ENCODE peak calls at places on chromosomes 5 and 9, in four cellular contexts. W, K, I and X are unnamed samples.

GRCh38 chr9:109499061-109499630 is 1.0 kb upstream of the PTPN3 start:
- DNase-seq in W (no peak), K (no peak), I (no peak), X (no peak)

GRCh38 chr9:7192266-7192665 is 434.5 kb downstream of the KDM4C start:
- DNase-seq in W (no peak), K (no peak), I (no peak), X (no peak)

GRCh38 chr9:5971740-5972139 is 43.7 kb downstream of the RANBP6 start:
- DNase-seq in W (no peak), K (no peak), I (no peak), X (no peak)

GRCh38 chr5:123518111-123518510 is 6.1 kb downstream of the CSNK1G3 start:
- DNase-seq in W (no peak), K (no peak), I (no peak), X (no peak)

GRCh38 chr9:2286825-2287455 is 271.8 kb downstream of the SMARCA2 start:
- DNase-seq in W (peak), K (no peak), I (no peak), X (no peak)

GRCh38 chr9:78927099-78927940 is 630.4 kb downstream of the PSAT1 start:
- DNase-seq in W (no peak), K (no peak), I (no peak), X (no peak)

GRCh38 chr5:6856658-6857057 is 143.4 kb downstream of the TENT4A start:
- DNase-seq in W (no peak), K (no peak), I (no peak), X (no peak)

GRCh38 chr5:61313960-61314681 is 17.9 kb upstream of the ZSWIM6 start:
- DNase-seq in W (no peak), K (no peak), I (no peak), X (no peak)

GRCh38 chr5:148739524-148739923 is 85.2 kb upstream of the HTR4 start:
- DNase-seq in W (peak), K (no peak), I (no peak), X (no peak)

GRCh38 chr5:132238169-132238744 is 10.6 kb upstream of the P4HA2 start:
- DNase-seq in W (peak), K (peak), I (peak), X (peak)

GRCh38 chr5:126501448-126501847 is 78.2 kb downstream of the GRAMD2B start:
- DNase-seq in W (no peak), K (no peak), I (no peak), X (no peak)

GRCh38 chr9:28774433-28775029 is 1201.2 kb upstream of the C9orf72 start:
- DNase-seq in W (peak), K (no peak), I (peak), X (no peak)

GRCh38 chr9:112174965-112175795 is at the start of gene SUSD1:
- DNase-seq in W (peak), K (peak), I (peak), X (peak)

GRCh38 chr5:34538026-34538672 is 118.0 kb upstream of the RAI14 start:
- DNase-seq in W (no peak), K (peak), I (no peak), X (no peak)

GRCh38 chr5:55758714-55759113 is 20.9 kb downstream of the DDX4 start:
- DNase-seq in W (no peak), K (no peak), I (no peak), X (no peak)

GRCh38 chr5:42807722-42808447 is 3.8 kb downstream of the SELENOP start:
- DNase-seq in W (peak), K (no peak), I (no peak), X (no peak)

GRCh38 chr9:14908221-14909206 is 1.7 kb downstream of the FREM1 start:
- DNase-seq in W (peak), K (no peak), I (no peak), X (no peak)

GRCh38 chr9:71975833-71976232 is 64.4 kb downstream of the C9orf85 start:
- DNase-seq in W (no peak), K (no peak), I (no peak), X (no peak)

GRCh38 chr5:10036136-10036535 is 213.6 kb downstream of the ATPSCKMT start:
- DNase-seq in W (no peak), K (no peak), I (no peak), X (no peak)

GRCh38 chr5:40436535-40437237 is 243.0 kb upstream of the PTGER4 start:
- DNase-seq in W (no peak), K (no peak), I (no peak), X (no peak)

GRCh38 chr9:127783111-127783621 is 2.7 kb upstream of the CDK9 start:
- DNase-seq in W (no peak), K (no peak), I (no peak), X (peak)

GRCh38 chr9:75231167-75231566 is 142.9 kb downstream of the OSTF1 start:
- DNase-seq in W (no peak), K (no peak), I (no peak), X (no peak)

GRCh38 chr5:79858097-79858723 is 132.9 kb downstream of the MTX3 start:
- DNase-seq in W (peak), K (peak), I (peak), X (peak)

GRCh38 chr9:68762570-68762969 is 57.5 kb downstream of the PIP5K1B start:
- DNase-seq in W (no peak), K (no peak), I (no peak), X (no peak)

GRCh38 chr5:133219296-133219695 is 167.5 kb downstream of the HSPA4 start:
- DNase-seq in W (no peak), K (no peak), I (no peak), X (no peak)

GRCh38 chr9:5941214-5941613 is 50.5 kb downstream of the MLANA start:
- DNase-seq in W (no peak), K (no peak), I (no peak), X (no peak)

GRCh38 chr5:8188874-8189588 is 320.1 kb downstream of the MTRR start:
- DNase-seq in W (no peak), K (no peak), I (no peak), X (no peak)

GRCh38 chr9:87872079-87872624 is 10.5 kb upstream of the SPATA31E1 start:
- DNase-seq in W (no peak), K (no peak), I (no peak), X (no peak)

GRCh38 chr5:1725641-1726468 is 73.8 kb downstream of the MRPL36 start:
- DNase-seq in W (no peak), K (peak), I (no peak), X (peak)

GRCh38 chr5:24385070-24385469 is 259.7 kb downstream of the CDH10 start:
- DNase-seq in W (no peak), K (no peak), I (no peak), X (no peak)

GRCh38 chr9:135181336-135181735 is 93.9 kb downstream of the OLFM1 start:
- DNase-seq in W (no peak), K (no peak), I (no peak), X (no peak)

GRCh38 chr9:81844131-81844567 is 84.1 kb upstream of the SPATA31D4 start:
- DNase-seq in W (peak), K (no peak), I (no peak), X (no peak)

GRCh38 chr5:137754236-137754960 is at the start of gene HNRNPA0:
- DNase-seq in W (peak), K (peak), I (peak), X (peak)

GRCh38 chr5:137752873-137753226 is 1.3 kb downstream of the HNRNPA0 start:
- DNase-seq in W (peak), K (peak), I (peak), X (peak)

GRCh38 chr5:137753986-137754235 is 252 bp downstream of the HNRNPA0 start:
- DNase-seq in W (no peak), K (no peak), I (peak), X (no peak)

GRCh38 chr5:137753227-137753985 is 757 bp downstream of the HNRNPA0 start:
- DNase-seq in W (no peak), K (peak), I (peak), X (peak)

DNA sequence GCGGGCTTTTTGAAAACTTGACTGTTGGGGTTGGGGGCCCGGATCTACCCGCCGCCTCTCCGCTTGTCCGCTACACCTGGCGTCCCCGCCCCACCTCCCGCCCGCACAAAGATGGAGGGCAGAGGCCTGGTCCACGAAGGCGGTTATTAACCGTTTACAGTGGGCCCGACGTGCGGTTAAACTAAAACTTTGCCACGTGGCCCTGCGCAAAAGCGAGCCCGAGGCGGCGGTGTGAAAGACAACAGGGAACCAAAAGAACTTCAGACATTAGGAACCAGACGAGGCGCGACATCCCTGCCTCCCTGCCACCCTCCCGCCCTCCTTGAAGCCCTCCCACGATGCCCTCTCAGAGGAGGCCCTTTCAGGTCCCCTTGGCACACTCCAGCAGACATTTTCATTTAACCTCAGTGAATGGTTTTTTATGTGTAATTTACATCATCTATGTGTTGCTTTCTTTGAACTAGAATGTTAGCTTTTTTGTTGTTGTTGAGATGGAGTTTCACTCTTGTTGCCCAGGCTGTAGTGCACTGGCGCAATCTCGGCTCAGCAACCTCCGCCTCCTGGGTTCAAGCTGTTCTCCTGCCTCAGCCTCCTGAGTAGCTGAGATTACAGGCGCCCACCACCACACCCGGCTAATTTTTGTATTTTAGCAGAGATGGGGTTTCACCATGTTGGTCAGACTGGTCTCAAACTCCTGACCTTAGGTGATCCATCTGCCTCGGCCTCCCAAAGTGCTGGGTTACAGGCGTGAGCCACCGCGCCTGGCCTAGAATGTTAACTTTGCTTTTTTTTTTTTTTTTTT is 999 bp upstream of the HNRNPA0 start:
- DNase-seq in W (no peak), K (no peak), I (no peak), X (no peak)
- TF ChIP-seq SP1 in W (no peak), K (no peak), I (no peak), X (no peak)

DNA sequence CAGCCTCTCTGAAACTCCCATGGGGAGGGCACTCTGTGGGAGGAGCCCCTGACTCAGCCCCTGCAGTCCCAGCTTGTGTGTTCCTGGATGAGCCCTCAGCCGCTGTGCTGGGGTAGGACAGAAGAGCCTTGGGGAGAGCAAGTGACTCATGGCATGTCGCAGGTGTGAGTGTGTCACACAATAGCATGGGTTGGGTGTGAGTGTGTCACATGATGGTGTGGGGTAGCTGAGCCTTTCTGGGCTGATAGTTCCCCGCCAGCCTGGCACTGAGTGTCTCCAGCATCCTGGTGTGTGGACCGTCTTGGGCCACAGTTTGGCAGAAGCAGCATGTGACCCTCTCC is 83.4 kb downstream of the PHF2 start:
- DNase-seq in W (no peak), K (no peak), I (no peak), X (no peak)
- TF ChIP-seq ELF4 in W (no peak), K (no peak), I (no peak), X (no peak)

GRCh38 chr9:137218754-137219271 is 3.2 kb downstream of the RNF208 start:
- DNase-seq in W (peak), K (peak), I (no peak), X (no peak)
- TF ChIP-seq SP1 in W (no peak), K (peak), I (no peak), X (no peak)

DNA sequence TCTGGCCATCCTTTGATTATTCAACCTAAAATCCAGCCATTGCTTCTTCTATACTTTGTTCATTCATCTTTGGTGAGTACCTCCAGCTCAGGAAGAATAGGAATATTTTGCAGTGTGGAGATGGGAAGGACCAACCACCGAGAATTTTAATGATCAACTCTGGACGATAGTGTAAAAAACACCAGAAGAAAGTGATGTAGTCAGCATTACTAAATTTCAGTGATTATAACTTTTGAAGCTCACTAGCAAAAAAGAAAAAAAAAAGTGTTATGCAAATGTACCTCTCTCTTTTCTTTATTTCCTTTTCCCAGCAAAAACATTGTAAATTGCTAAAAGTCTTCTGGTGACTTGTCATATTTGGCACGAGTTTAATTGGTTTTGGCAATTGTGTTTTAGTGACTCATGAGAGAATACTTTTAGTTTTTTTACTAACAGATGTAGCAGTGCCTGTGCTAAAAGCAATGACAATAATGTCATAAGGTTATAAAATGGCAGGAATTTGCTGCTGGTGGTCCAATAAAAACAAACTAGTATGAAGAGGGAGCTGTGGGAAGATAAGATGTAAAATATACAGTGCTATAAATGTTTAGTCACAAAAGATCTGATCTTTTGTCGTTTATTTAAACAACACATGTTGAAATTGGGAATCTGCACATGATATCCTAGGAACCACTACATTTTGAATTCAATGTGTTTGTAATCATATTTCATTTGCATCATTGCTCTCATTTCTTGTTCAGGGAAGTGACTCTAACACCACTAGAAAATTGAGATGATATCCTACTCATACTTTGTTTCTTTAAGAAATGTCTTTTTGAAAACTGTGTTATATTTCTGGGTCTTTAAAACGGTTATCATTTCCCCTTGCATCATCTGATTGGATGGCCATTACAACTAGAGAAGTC is 81.3 kb upstream of the ERCC6L2 start:
- DNase-seq in W (no peak), K (no peak), I (no peak), X (no peak)
- TF ChIP-seq ELF4 in W (no peak), K (no peak), I (no peak), X (no peak)

DNA sequence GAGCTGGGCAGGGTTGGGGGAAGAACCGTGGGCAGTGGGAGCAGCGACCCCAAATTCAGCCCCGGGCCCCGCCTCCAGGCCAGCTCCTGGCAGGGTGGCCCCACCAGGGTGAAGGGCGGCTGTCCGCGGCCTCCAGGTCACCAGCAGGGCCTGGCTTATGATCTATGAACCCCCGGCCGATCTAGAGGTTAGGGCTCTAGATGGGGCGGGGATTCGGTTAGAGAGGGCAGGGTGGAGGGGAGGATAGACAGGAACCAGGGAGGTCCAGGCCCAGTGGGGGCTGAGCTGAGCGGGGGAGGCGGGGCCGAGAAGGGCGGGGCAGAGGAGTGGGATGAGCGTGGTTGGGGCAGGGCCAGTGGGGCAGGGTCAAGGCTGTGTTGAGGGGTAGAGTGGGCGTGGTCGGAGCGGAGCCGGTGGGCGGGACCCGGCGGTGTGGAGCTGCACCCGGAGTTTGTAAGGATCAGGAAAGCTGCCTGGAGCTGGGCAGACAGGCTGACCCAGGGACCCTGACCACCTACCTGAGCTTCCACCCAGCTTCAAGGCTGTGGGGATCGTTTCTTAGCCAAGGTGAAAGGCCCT is 29.3 kb upstream of the OBP2B start:
- DNase-seq in W (peak), K (peak), I (peak), X (peak)
- TF ChIP-seq SP1 in W (no peak), K (peak), I (no peak), X (no peak)